ENCODE peak calls at places on chromosome 20, in eight cellular contexts. One of them, this sample, is unnamed.

GRCh38 chr20:35680464-35681183 is 15.9 kb upstream of the CPNE1 start:
- DNase-seq in CD4-positive, alpha-beta T cell: no peak
- DNase-seq in progenitor cell of endocrine pancreas: no peak
- DNase-seq in dermis microvascular lymphatic vessel endothelial cell: no peak
- DNase-seq in Peyer's patch: no peak
- DNase-seq in lower lobe of right lung: no peak
- DNase-seq in T-helper 9 cell: no peak
- DNase-seq in astrocyte of the spinal cord: no peak
- DNase-seq in this sample: no peak

GRCh38 chr20:35146299-35146921 is 726 bp downstream of the EDEM2 start:
- DNase-seq in T-helper 9 cell: no peak
- DNase-seq in progenitor cell of endocrine pancreas: peak
- DNase-seq in CD4-positive, alpha-beta T cell: peak
- DNase-seq in Peyer's patch: peak
- DNase-seq in dermis microvascular lymphatic vessel endothelial cell: peak
- DNase-seq in lower lobe of right lung: peak
- DNase-seq in astrocyte of the spinal cord: peak
- DNase-seq in this sample: peak

GRCh38 chr20:791056-791455 is 22.8 kb upstream of the SLC52A3 start:
- DNase-seq in Peyer's patch: no peak
- DNase-seq in dermis microvascular lymphatic vessel endothelial cell: no peak
- DNase-seq in lower lobe of right lung: no peak
- DNase-seq in CD4-positive, alpha-beta T cell: no peak
- DNase-seq in T-helper 9 cell: no peak
- DNase-seq in astrocyte of the spinal cord: no peak
- DNase-seq in progenitor cell of endocrine pancreas: no peak
- DNase-seq in this sample: no peak

GRCh38 chr20:36086767-36087166 is 67.8 kb upstream of the EPB41L1 start:
- DNase-seq in dermis microvascular lymphatic vessel endothelial cell: no peak
- DNase-seq in progenitor cell of endocrine pancreas: no peak
- DNase-seq in CD4-positive, alpha-beta T cell: no peak
- DNase-seq in Peyer's patch: no peak
- DNase-seq in T-helper 9 cell: no peak
- DNase-seq in lower lobe of right lung: no peak
- DNase-seq in astrocyte of the spinal cord: no peak
- DNase-seq in this sample: peak

GRCh38 chr20:38599410-38599882 is 2.2 kb upstream of the ARHGAP40 start:
- DNase-seq in lower lobe of right lung: peak
- DNase-seq in CD4-positive, alpha-beta T cell: no peak
- DNase-seq in dermis microvascular lymphatic vessel endothelial cell: peak
- DNase-seq in Peyer's patch: no peak
- DNase-seq in T-helper 9 cell: no peak
- DNase-seq in astrocyte of the spinal cord: no peak
- DNase-seq in progenitor cell of endocrine pancreas: no peak
- DNase-seq in this sample: peak

GRCh38 chr20:49446808-49447207 is 35.7 kb downstream of the KCNB1 start:
- DNase-seq in dermis microvascular lymphatic vessel endothelial cell: no peak
- DNase-seq in T-helper 9 cell: no peak
- DNase-seq in CD4-positive, alpha-beta T cell: no peak
- DNase-seq in lower lobe of right lung: peak
- DNase-seq in Peyer's patch: peak
- DNase-seq in astrocyte of the spinal cord: no peak
- DNase-seq in progenitor cell of endocrine pancreas: no peak
- DNase-seq in this sample: peak

GRCh38 chr20:63537525-63538203 is 488 bp upstream of the PTK6 start:
- DNase-seq in CD4-positive, alpha-beta T cell: peak
- DNase-seq in progenitor cell of endocrine pancreas: peak
- DNase-seq in astrocyte of the spinal cord: peak
- DNase-seq in lower lobe of right lung: peak
- DNase-seq in dermis microvascular lymphatic vessel endothelial cell: peak
- DNase-seq in T-helper 9 cell: peak
- DNase-seq in Peyer's patch: peak
- DNase-seq in this sample: peak

GRCh38 chr20:17841751-17842191 is 126.8 kb downstream of the SNX5 start:
- DNase-seq in lower lobe of right lung: no peak
- DNase-seq in Peyer's patch: no peak
- DNase-seq in astrocyte of the spinal cord: peak
- DNase-seq in progenitor cell of endocrine pancreas: no peak
- DNase-seq in CD4-positive, alpha-beta T cell: no peak
- DNase-seq in dermis microvascular lymphatic vessel endothelial cell: no peak
- DNase-seq in T-helper 9 cell: no peak
- DNase-seq in this sample: no peak

GRCh38 chr20:22414354-22414753 is 170.0 kb downstream of the FOXA2 start:
- DNase-seq in progenitor cell of endocrine pancreas: no peak
- DNase-seq in T-helper 9 cell: no peak
- DNase-seq in lower lobe of right lung: no peak
- DNase-seq in astrocyte of the spinal cord: no peak
- DNase-seq in CD4-positive, alpha-beta T cell: no peak
- DNase-seq in dermis microvascular lymphatic vessel endothelial cell: no peak
- DNase-seq in Peyer's patch: no peak
- DNase-seq in this sample: no peak

GRCh38 chr20:64006490-64006889 is 25.6 kb downstream of the PRPF6 start:
- DNase-seq in progenitor cell of endocrine pancreas: no peak
- DNase-seq in dermis microvascular lymphatic vessel endothelial cell: no peak
- DNase-seq in T-helper 9 cell: no peak
- DNase-seq in CD4-positive, alpha-beta T cell: no peak
- DNase-seq in lower lobe of right lung: no peak
- DNase-seq in Peyer's patch: no peak
- DNase-seq in astrocyte of the spinal cord: no peak
- DNase-seq in this sample: no peak

GRCh38 chr20:53958240-53958639 is 112.2 kb downstream of the BCAS1 start:
- DNase-seq in lower lobe of right lung: no peak
- DNase-seq in Peyer's patch: no peak
- DNase-seq in progenitor cell of endocrine pancreas: no peak
- DNase-seq in T-helper 9 cell: no peak
- DNase-seq in dermis microvascular lymphatic vessel endothelial cell: no peak
- DNase-seq in CD4-positive, alpha-beta T cell: no peak
- DNase-seq in astrocyte of the spinal cord: no peak
- DNase-seq in this sample: no peak

GRCh38 chr20:24783631-24784492 is 165.2 kb upstream of the CST7 start:
- DNase-seq in progenitor cell of endocrine pancreas: no peak
- DNase-seq in lower lobe of right lung: peak
- DNase-seq in Peyer's patch: peak
- DNase-seq in astrocyte of the spinal cord: no peak
- DNase-seq in T-helper 9 cell: no peak
- DNase-seq in dermis microvascular lymphatic vessel endothelial cell: no peak
- DNase-seq in CD4-positive, alpha-beta T cell: no peak
- DNase-seq in this sample: peak

GRCh38 chr20:37521091-37521771 is at the start of gene NNAT:
- DNase-seq in T-helper 9 cell: no peak
- DNase-seq in progenitor cell of endocrine pancreas: peak
- DNase-seq in dermis microvascular lymphatic vessel endothelial cell: no peak
- DNase-seq in lower lobe of right lung: no peak
- DNase-seq in astrocyte of the spinal cord: no peak
- DNase-seq in CD4-positive, alpha-beta T cell: no peak
- DNase-seq in Peyer's patch: no peak
- DNase-seq in this sample: no peak

GRCh38 chr20:9287062-9287461 is 218.2 kb downstream of the PLCB4 start:
- DNase-seq in astrocyte of the spinal cord: no peak
- DNase-seq in progenitor cell of endocrine pancreas: no peak
- DNase-seq in T-helper 9 cell: no peak
- DNase-seq in CD4-positive, alpha-beta T cell: no peak
- DNase-seq in dermis microvascular lymphatic vessel endothelial cell: no peak
- DNase-seq in lower lobe of right lung: no peak
- DNase-seq in Peyer's patch: no peak
- DNase-seq in this sample: no peak

GRCh38 chr20:58461899-58462298 is 53.3 kb downstream of the APCDD1L start:
- DNase-seq in dermis microvascular lymphatic vessel endothelial cell: no peak
- DNase-seq in CD4-positive, alpha-beta T cell: no peak
- DNase-seq in astrocyte of the spinal cord: peak
- DNase-seq in lower lobe of right lung: no peak
- DNase-seq in T-helper 9 cell: no peak
- DNase-seq in progenitor cell of endocrine pancreas: no peak
- DNase-seq in Peyer's patch: no peak
- DNase-seq in this sample: no peak

GRCh38 chr20:4617484-4617883 is 104.2 kb upstream of the PRND start:
- DNase-seq in progenitor cell of endocrine pancreas: no peak
- DNase-seq in Peyer's patch: no peak
- DNase-seq in lower lobe of right lung: no peak
- DNase-seq in dermis microvascular lymphatic vessel endothelial cell: no peak
- DNase-seq in CD4-positive, alpha-beta T cell: no peak
- DNase-seq in T-helper 9 cell: no peak
- DNase-seq in astrocyte of the spinal cord: no peak
- DNase-seq in this sample: no peak

GRCh38 chr20:22698443-22698842 is 114.1 kb upstream of the FOXA2 start:
- DNase-seq in progenitor cell of endocrine pancreas: no peak
- DNase-seq in astrocyte of the spinal cord: no peak
- DNase-seq in CD4-positive, alpha-beta T cell: no peak
- DNase-seq in T-helper 9 cell: no peak
- DNase-seq in Peyer's patch: no peak
- DNase-seq in dermis microvascular lymphatic vessel endothelial cell: peak
- DNase-seq in lower lobe of right lung: no peak
- DNase-seq in this sample: no peak

GRCh38 chr20:32040142-32040953 is 11.7 kb upstream of the HCK start:
- DNase-seq in dermis microvascular lymphatic vessel endothelial cell: no peak
- DNase-seq in progenitor cell of endocrine pancreas: no peak
- DNase-seq in astrocyte of the spinal cord: no peak
- DNase-seq in Peyer's patch: no peak
- DNase-seq in lower lobe of right lung: peak
- DNase-seq in CD4-positive, alpha-beta T cell: no peak
- DNase-seq in T-helper 9 cell: no peak
- DNase-seq in this sample: peak

GRCh38 chr20:63625771-63626423 is 1.0 kb downstream of the GMEB2 start:
- DNase-seq in progenitor cell of endocrine pancreas: no peak
- DNase-seq in Peyer's patch: no peak
- DNase-seq in T-helper 9 cell: no peak
- DNase-seq in dermis microvascular lymphatic vessel endothelial cell: peak
- DNase-seq in astrocyte of the spinal cord: peak
- DNase-seq in lower lobe of right lung: peak
- DNase-seq in CD4-positive, alpha-beta T cell: no peak
- DNase-seq in this sample: peak

GRCh38 chr20:58293453-58293852 is 16.1 kb upstream of the RAB22A start:
- DNase-seq in Peyer's patch: no peak
- DNase-seq in dermis microvascular lymphatic vessel endothelial cell: no peak
- DNase-seq in CD4-positive, alpha-beta T cell: no peak
- DNase-seq in T-helper 9 cell: no peak
- DNase-seq in progenitor cell of endocrine pancreas: no peak
- DNase-seq in astrocyte of the spinal cord: no peak
- DNase-seq in lower lobe of right lung: no peak
- DNase-seq in this sample: no peak